ENCODE peak calls at places on chromosomes 11 and 22, in nine cellular contexts. M, N, P, B, J, R, D, U and H are unnamed samples.

GRCh38 chr11:33452806-33453205 is 195.6 kb downstream of the HIPK3 start:
- DNase-seq in D (no peak), B (no peak), P (peak), M (no peak), J (no peak), U (no peak), N (no peak), R (no peak), H (no peak)

GRCh38 chr11:88623536-88623935 is 286.0 kb upstream of the CTSC start:
- DNase-seq in N (peak), D (no peak), P (no peak), M (no peak), R (no peak), B (no peak), U (no peak), J (no peak), H (no peak)

GRCh38 chr22:21449531-21450319 is 17.5 kb upstream of the TMEM191C start:
- DNase-seq in M (peak), P (no peak), N (no peak), U (peak), R (peak), J (peak), D (no peak), B (peak), H (no peak)

GRCh38 chr11:34897171-34897870 is 18.9 kb downstream of the APIP start:
- DNase-seq in U (no peak), P (no peak), D (no peak), N (no peak), B (no peak), J (no peak), R (no peak), M (no peak), H (no peak)

GRCh38 chr11:81658722-81659121 is 1074.9 kb downstream of the FAM181B start:
- DNase-seq in D (no peak), U (no peak), R (no peak), P (peak), J (no peak), M (no peak), N (peak), B (no peak), H (no peak)

GRCh38 chr11:128965485-128965884 is 22.8 kb upstream of the TP53AIP1 start:
- DNase-seq in D (no peak), N (no peak), P (no peak), R (no peak), M (no peak), B (no peak), J (no peak), U (no peak), H (no peak)

GRCh38 chr22:19871845-19872778 is 17.4 kb upstream of the GNB1L start:
- DNase-seq in R (peak), M (peak), N (no peak), B (peak), P (no peak), J (peak), U (peak), D (no peak), H (no peak)

GRCh38 chr11:130464289-130464812 is 15.9 kb downstream of the ADAMTS15 start:
- DNase-seq in R (no peak), M (no peak), N (no peak), B (no peak), P (no peak), U (no peak), J (no peak), D (no peak), H (no peak)

GRCh38 chr22:45308624-45309421 is 911 bp upstream of the FAM118A start:
- DNase-seq in B (no peak), J (no peak), P (no peak), M (no peak), N (peak), D (no peak), U (no peak), R (no peak), H (no peak)

GRCh38 chr11:104682241-104682640 is 216.0 kb downstream of the CASP12 start:
- DNase-seq in M (no peak), J (no peak), P (no peak), U (no peak), B (no peak), D (no peak), R (no peak), N (no peak), H (no peak)

GRCh38 chr11:13315517-13316432 is 38.2 kb downstream of the BMAL1 start:
- DNase-seq in P (no peak), D (no peak), J (no peak), R (no peak), M (no peak), U (no peak), B (no peak), N (no peak), H (no peak)

GRCh38 chr22:44483878-44484277 is 14.2 kb downstream of the RTL6 start:
- DNase-seq in B (no peak), U (no peak), D (no peak), J (no peak), R (no peak), M (no peak), N (no peak), P (no peak), H (no peak)

GRCh38 chr11:23536907-23537306 is 676.6 kb upstream of the CCDC179 start:
- DNase-seq in D (no peak), R (no peak), U (no peak), B (no peak), M (no peak), N (no peak), P (no peak), J (no peak), H (no peak)

GRCh38 chr22:43850529-43850928 is 11.8 kb downstream of the SULT4A1 start:
- DNase-seq in J (no peak), P (no peak), R (peak), N (no peak), M (no peak), U (no peak), B (no peak), D (no peak), H (no peak)

GRCh38 chr11:1845095-1845429 is 6.3 kb downstream of the TNNI2 start:
- DNase-seq in J (no peak), B (no peak), M (no peak), N (no peak), D (no peak), R (no peak), U (no peak), P (no peak), H (no peak)

GRCh38 chr11:126162286-126163030 is 49.0 kb downstream of the RPUSD4 start:
- DNase-seq in M (no peak), N (no peak), P (no peak), B (peak), J (no peak), U (no peak), R (no peak), D (no peak), H (no peak)

GRCh38 chr11:66081505-66081904 is 11.4 kb downstream of the PACS1 start:
- DNase-seq in J (no peak), P (peak), N (no peak), U (peak), B (no peak), D (peak), R (peak), M (peak), H (peak)

GRCh38 chr11:132639986-132640385 is 892.3 kb downstream of the OPCML start:
- DNase-seq in D (no peak), B (no peak), R (no peak), N (no peak), U (no peak), M (no peak), P (no peak), J (no peak), H (no peak)

GRCh38 chr22:35761037-35761436 is 43.4 kb downstream of the APOL5 start:
- DNase-seq in B (no peak), P (no peak), N (peak), R (no peak), M (no peak), U (no peak), D (no peak), J (no peak), H (no peak)

GRCh38 chr11:77084581-77085191 is 17.9 kb downstream of the CAPN5 start:
- DNase-seq in D (no peak), U (peak), R (peak), J (peak), P (no peak), B (no peak), N (no peak), M (peak), H (no peak)
- H3K27ac ChIP-seq in D (no peak), U (no peak), R (no peak), J (no peak), P (no peak), B (no peak), N (no peak), M (no peak), H (no peak)

GRCh38 chr11:134409552-134410429 is 2.3 kb downstream of the B3GAT1 start:
- DNase-seq in B (no peak), R (no peak), U (no peak), D (no peak), P (no peak), M (no peak), N (peak), J (no peak), H (no peak)
- H3K27ac ChIP-seq in B (no peak), R (no peak), U (no peak), D (no peak), P (no peak), M (no peak), N (no peak), J (no peak), H (no peak)

GRCh38 chr22:17157714-17158113 is 1.4 kb downstream of the HDHD5 start:
- DNase-seq in N (no peak), J (no peak), R (no peak), M (no peak), U (no peak), B (no peak), P (no peak), D (no peak), H (no peak)
- H3K27ac ChIP-seq in N (no peak), J (no peak), R (no peak), M (no peak), U (peak), B (peak), P (peak), D (peak), H (no peak)

GRCh38 chr22:47927811-47928210 is 1165.4 kb downstream of the TBC1D22A start:
- DNase-seq in J (no peak), N (no peak), P (no peak), B (no peak), R (no peak), M (no peak), U (no peak), D (no peak), H (no peak)
- H3K27ac ChIP-seq in J (no peak), N (no peak), P (no peak), B (no peak), R (no peak), M (no peak), U (no peak), D (no peak), H (no peak)

GRCh38 chr11:114172871-114173444 is 113.4 kb downstream of the ZBTB16 start:
- DNase-seq in R (no peak), D (peak), B (no peak), U (no peak), N (no peak), J (no peak), P (no peak), M (no peak), H (no peak)

GRCh38 chr11:114176321-114176720 is 116.8 kb downstream of the ZBTB16 start:
- DNase-seq in N (no peak), D (no peak), B (no peak), M (no peak), U (no peak), P (no peak), J (no peak), R (no peak), H (no peak)

GRCh38 chr11:114174712-114175495 is 115.4 kb downstream of the ZBTB16 start:
- DNase-seq in M (no peak), J (no peak), P (no peak), N (no peak), D (no peak), R (no peak), B (no peak), U (no peak), H (no peak)

GRCh38 chr11:114173836-114174235 is 114.3 kb downstream of the ZBTB16 start:
- DNase-seq in M (no peak), R (no peak), B (no peak), P (no peak), U (no peak), J (no peak), D (no peak), N (no peak), H (no peak)

GRCh38 chr11:114175706-114176105 is 116.2 kb downstream of the ZBTB16 start:
- DNase-seq in B (peak), P (no peak), M (no peak), N (peak), D (no peak), U (no peak), J (no peak), R (no peak), H (no peak)
- H3K27ac ChIP-seq in B (peak), P (peak), M (peak), N (no peak), D (peak), U (peak), J (peak), R (peak), H (no peak)

DNA sequence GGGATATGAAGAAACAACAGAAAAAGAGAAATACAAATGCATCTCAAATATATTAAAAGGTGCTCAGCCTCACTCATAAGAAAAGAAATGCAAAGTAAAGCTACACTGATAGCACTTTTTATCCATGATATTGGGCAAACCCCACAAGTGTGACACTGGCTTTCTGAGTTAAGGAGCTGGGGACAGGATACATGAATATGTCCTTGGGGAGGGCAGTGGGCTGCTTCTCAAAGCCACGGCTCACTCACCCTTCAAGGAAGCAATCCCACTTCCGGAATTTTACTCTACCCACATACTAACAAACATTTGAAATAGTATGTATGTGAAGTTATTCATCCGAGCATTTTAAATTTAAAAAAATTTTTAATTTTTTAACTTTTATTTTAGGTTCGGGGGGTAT is 41.1 kb upstream of the SLC22A12 start:
- DNase-seq in N (no peak), J (no peak), P (no peak), D (no peak), M (no peak), U (no peak), B (no peak), R (no peak), H (no peak)
- H3K27ac ChIP-seq in N (no peak), J (no peak), P (no peak), D (no peak), M (no peak), U (no peak), B (no peak), R (no peak), H (no peak)

GRCh38 chr22:32760396-32760795 is 41.1 kb upstream of the TIMP3 start:
- DNase-seq in N (no peak), D (no peak), R (no peak), M (no peak), U (no peak), P (no peak), J (no peak), B (no peak), H (no peak)

GRCh38 chr22:32764330-32765116 is 37.0 kb upstream of the TIMP3 start:
- DNase-seq in N (peak), B (peak), P (no peak), M (peak), J (peak), D (peak), U (peak), R (peak), H (peak)

GRCh38 chr22:32758866-32759385 is 42.6 kb upstream of the TIMP3 start:
- DNase-seq in N (no peak), M (no peak), B (no peak), R (no peak), J (no peak), D (no peak), P (no peak), U (no peak), H (no peak)

GRCh38 chr22:32760815-32761214 is 40.7 kb upstream of the TIMP3 start:
- DNase-seq in U (peak), N (no peak), R (no peak), B (peak), M (no peak), J (no peak), P (no peak), D (peak), H (no peak)

GRCh38 chr22:32761251-32761903 is 40.1 kb upstream of the TIMP3 start:
- DNase-seq in B (no peak), R (no peak), M (no peak), N (no peak), P (no peak), D (no peak), U (peak), J (no peak), H (no peak)
- H3K27ac ChIP-seq in B (peak), R (peak), M (no peak), N (no peak), P (no peak), D (peak), U (peak), J (no peak), H (no peak)

GRCh38 chr11:85902353-85902752 is 47.2 kb downstream of the CCDC83 start:
- DNase-seq in N (no peak), D (no peak), B (no peak), M (no peak), P (no peak), U (no peak), J (no peak), R (no peak), H (no peak)

GRCh38 chr11:85893378-85893777 is 38.2 kb downstream of the CCDC83 start:
- DNase-seq in R (no peak), P (no peak), U (no peak), M (no peak), D (no peak), J (no peak), N (no peak), B (no peak), H (no peak)

GRCh38 chr11:85898456-85898855 is 43.3 kb downstream of the CCDC83 start:
- DNase-seq in N (no peak), U (no peak), M (no peak), J (no peak), D (no peak), P (no peak), R (no peak), B (no peak), H (no peak)

GRCh38 chr11:85896871-85897270 is 41.7 kb downstream of the CCDC83 start:
- DNase-seq in U (no peak), B (no peak), D (no peak), J (no peak), R (no peak), M (no peak), N (no peak), P (no peak), H (no peak)
- H3K27ac ChIP-seq in U (no peak), B (no peak), D (no peak), J (no peak), R (no peak), M (no peak), N (no peak), P (no peak), H (no peak)